ENCODE peak calls at places on chromosomes 5 and 9, in eight cellular contexts. One of them, this sample, is unnamed. For H3K9me3 and H3K4me1, the result is how much of the 10 kb centered on the place peaks cover.

GRCh38 chr5:90390933-90391332 is 18.6 kb downstream of the CETN3 start:
- DNase-seq in body of pancreas: no peak
- DNase-seq in heart right ventricle: no peak
- DNase-seq in GM23248: no peak
- DNase-seq in gastrocnemius medialis: no peak
- DNase-seq in H9: peak
- DNase-seq in aorta: no peak
- DNase-seq in CD8-positive, alpha-beta T cell: no peak
- DNase-seq in this sample: no peak

GRCh38 chr5:133261993-133262392 is 210.2 kb downstream of the HSPA4 start:
- DNase-seq in body of pancreas: peak
- DNase-seq in heart right ventricle: no peak
- DNase-seq in GM23248: no peak
- DNase-seq in gastrocnemius medialis: no peak
- DNase-seq in H9: no peak
- DNase-seq in aorta: no peak
- DNase-seq in CD8-positive, alpha-beta T cell: no peak
- DNase-seq in this sample: no peak

GRCh38 chr5:169258372-169259000 is 42.5 kb downstream of the SLIT3 start:
- DNase-seq in body of pancreas: no peak
- DNase-seq in heart right ventricle: no peak
- DNase-seq in GM23248: peak
- DNase-seq in gastrocnemius medialis: no peak
- DNase-seq in H9: no peak
- DNase-seq in aorta: no peak
- DNase-seq in CD8-positive, alpha-beta T cell: no peak
- DNase-seq in this sample: no peak

GRCh38 chr9:116939605-116940004 is 252.5 kb downstream of the TRIM32 start:
- DNase-seq in body of pancreas: no peak
- DNase-seq in heart right ventricle: no peak
- DNase-seq in GM23248: no peak
- DNase-seq in gastrocnemius medialis: no peak
- DNase-seq in H9: no peak
- DNase-seq in aorta: no peak
- DNase-seq in CD8-positive, alpha-beta T cell: no peak
- DNase-seq in this sample: no peak

GRCh38 chr5:50667079-50667652 is 729 bp downstream of the PARP8 start:
- DNase-seq in body of pancreas: peak
- DNase-seq in heart right ventricle: peak
- DNase-seq in GM23248: peak
- DNase-seq in gastrocnemius medialis: no peak
- DNase-seq in H9: peak
- DNase-seq in aorta: peak
- DNase-seq in CD8-positive, alpha-beta T cell: peak
- DNase-seq in this sample: peak

GRCh38 chr9:125805057-125805456 is 57.9 kb downstream of the PBX3 start:
- DNase-seq in body of pancreas: no peak
- DNase-seq in heart right ventricle: no peak
- DNase-seq in GM23248: peak
- DNase-seq in gastrocnemius medialis: no peak
- DNase-seq in H9: no peak
- DNase-seq in aorta: no peak
- DNase-seq in CD8-positive, alpha-beta T cell: no peak
- DNase-seq in this sample: no peak

GRCh38 chr9:128390813-128391711 is 19.9 kb downstream of the URM1 start:
- DNase-seq in body of pancreas: no peak
- DNase-seq in heart right ventricle: no peak
- DNase-seq in GM23248: no peak
- DNase-seq in gastrocnemius medialis: no peak
- DNase-seq in H9: no peak
- DNase-seq in aorta: no peak
- DNase-seq in CD8-positive, alpha-beta T cell: no peak
- DNase-seq in this sample: no peak

GRCh38 chr5:175616083-175616482 is 41.8 kb upstream of the HRH2 start:
- DNase-seq in body of pancreas: no peak
- DNase-seq in heart right ventricle: no peak
- DNase-seq in GM23248: no peak
- DNase-seq in gastrocnemius medialis: no peak
- DNase-seq in H9: no peak
- DNase-seq in aorta: no peak
- DNase-seq in CD8-positive, alpha-beta T cell: no peak
- DNase-seq in this sample: no peak

GRCh38 chr5:157518963-157519362 is 56.6 kb downstream of the ADAM19 start:
- DNase-seq in body of pancreas: no peak
- DNase-seq in heart right ventricle: no peak
- DNase-seq in GM23248: no peak
- DNase-seq in gastrocnemius medialis: no peak
- DNase-seq in H9: no peak
- DNase-seq in aorta: no peak
- DNase-seq in CD8-positive, alpha-beta T cell: no peak
- DNase-seq in this sample: no peak

GRCh38 chr5:157519579-157520253 is 55.9 kb downstream of the ADAM19 start:
- DNase-seq in body of pancreas: no peak
- DNase-seq in heart right ventricle: no peak
- DNase-seq in GM23248: no peak
- DNase-seq in gastrocnemius medialis: no peak
- DNase-seq in H9: no peak
- DNase-seq in aorta: no peak
- DNase-seq in CD8-positive, alpha-beta T cell: no peak
- DNase-seq in this sample: no peak

GRCh38 chr5:157516016-157516415 is 56.0 kb downstream of the NIPAL4 start:
- DNase-seq in body of pancreas: no peak
- DNase-seq in heart right ventricle: no peak
- DNase-seq in GM23248: peak
- DNase-seq in gastrocnemius medialis: no peak
- DNase-seq in H9: no peak
- DNase-seq in aorta: no peak
- DNase-seq in CD8-positive, alpha-beta T cell: no peak
- DNase-seq in this sample: no peak

GRCh38 chr5:157514974-157515373 is 55.0 kb downstream of the NIPAL4 start:
- DNase-seq in body of pancreas: no peak
- DNase-seq in heart right ventricle: no peak
- DNase-seq in GM23248: no peak
- DNase-seq in gastrocnemius medialis: no peak
- DNase-seq in H9: no peak
- DNase-seq in aorta: no peak
- DNase-seq in CD8-positive, alpha-beta T cell: no peak
- DNase-seq in this sample: no peak

GRCh38 chr5:157516626-157517325 is 56.8 kb downstream of the NIPAL4 start:
- DNase-seq in body of pancreas: no peak
- DNase-seq in heart right ventricle: peak
- DNase-seq in GM23248: peak
- DNase-seq in gastrocnemius medialis: peak
- DNase-seq in H9: no peak
- DNase-seq in aorta: peak
- DNase-seq in CD8-positive, alpha-beta T cell: no peak
- DNase-seq in this sample: no peak
- H3K9me3 ChIP-seq in body of pancreas: under half
- H3K9me3 ChIP-seq in heart right ventricle: under half
- H3K9me3 ChIP-seq in GM23248: under half
- H3K9me3 ChIP-seq in gastrocnemius medialis: under half
- H3K9me3 ChIP-seq in H9: under half
- H3K9me3 ChIP-seq in aorta: under half
- H3K9me3 ChIP-seq in CD8-positive, alpha-beta T cell: under half
- H3K9me3 ChIP-seq in this sample: under half

GRCh38 chr9:34994429-34995287 is 5.1 kb downstream of the DNAJB5 start:
- DNase-seq in body of pancreas: no peak
- DNase-seq in heart right ventricle: no peak
- DNase-seq in GM23248: peak
- DNase-seq in gastrocnemius medialis: peak
- DNase-seq in H9: peak
- DNase-seq in aorta: no peak
- DNase-seq in CD8-positive, alpha-beta T cell: no peak
- DNase-seq in this sample: peak

GRCh38 chr9:34995288-34996060 is 5.9 kb downstream of the DNAJB5 start:
- DNase-seq in body of pancreas: no peak
- DNase-seq in heart right ventricle: no peak
- DNase-seq in GM23248: peak
- DNase-seq in gastrocnemius medialis: peak
- DNase-seq in H9: no peak
- DNase-seq in aorta: no peak
- DNase-seq in CD8-positive, alpha-beta T cell: no peak
- DNase-seq in this sample: no peak

GRCh38 chr9:34991833-34992375 is 2.4 kb downstream of the DNAJB5 start:
- DNase-seq in body of pancreas: peak
- DNase-seq in heart right ventricle: peak
- DNase-seq in GM23248: peak
- DNase-seq in gastrocnemius medialis: peak
- DNase-seq in H9: peak
- DNase-seq in aorta: no peak
- DNase-seq in CD8-positive, alpha-beta T cell: no peak
- DNase-seq in this sample: no peak

GRCh38 chr9:34992376-34992951 is 2.9 kb downstream of the DNAJB5 start:
- DNase-seq in body of pancreas: peak
- DNase-seq in heart right ventricle: peak
- DNase-seq in GM23248: peak
- DNase-seq in gastrocnemius medialis: peak
- DNase-seq in H9: peak
- DNase-seq in aorta: peak
- DNase-seq in CD8-positive, alpha-beta T cell: no peak
- DNase-seq in this sample: no peak

GRCh38 chr9:34993502-34994428 is 4.2 kb downstream of the DNAJB5 start:
- DNase-seq in body of pancreas: peak
- DNase-seq in heart right ventricle: peak
- DNase-seq in GM23248: peak
- DNase-seq in gastrocnemius medialis: peak
- DNase-seq in H9: peak
- DNase-seq in aorta: peak
- DNase-seq in CD8-positive, alpha-beta T cell: no peak
- DNase-seq in this sample: no peak
- H3K4me1 ChIP-seq in body of pancreas: under half
- H3K4me1 ChIP-seq in heart right ventricle: under half
- H3K4me1 ChIP-seq in GM23248: half or more
- H3K4me1 ChIP-seq in gastrocnemius medialis: under half
- H3K4me1 ChIP-seq in H9: under half
- H3K4me1 ChIP-seq in aorta: under half
- H3K4me1 ChIP-seq in CD8-positive, alpha-beta T cell: under half
- H3K4me1 ChIP-seq in this sample: under half

GRCh38 chr9:102855646-102856045 is 139.5 kb upstream of the CYLC2 start:
- DNase-seq in body of pancreas: no peak
- DNase-seq in heart right ventricle: no peak
- DNase-seq in GM23248: no peak
- DNase-seq in gastrocnemius medialis: no peak
- DNase-seq in H9: no peak
- DNase-seq in aorta: no peak
- DNase-seq in CD8-positive, alpha-beta T cell: no peak
- DNase-seq in this sample: no peak
- H3K9me3 ChIP-seq in body of pancreas: under half
- H3K9me3 ChIP-seq in heart right ventricle: under half
- H3K9me3 ChIP-seq in GM23248: under half
- H3K9me3 ChIP-seq in gastrocnemius medialis: under half
- H3K9me3 ChIP-seq in H9: under half
- H3K9me3 ChIP-seq in aorta: under half
- H3K9me3 ChIP-seq in CD8-positive, alpha-beta T cell: under half
- H3K9me3 ChIP-seq in this sample: under half

GRCh38 chr5:1298067-1298551 is 3.2 kb upstream of the TERT start:
- DNase-seq in body of pancreas: no peak
- DNase-seq in heart right ventricle: no peak
- DNase-seq in GM23248: no peak
- DNase-seq in gastrocnemius medialis: no peak
- DNase-seq in H9: no peak
- DNase-seq in aorta: peak
- DNase-seq in CD8-positive, alpha-beta T cell: no peak
- DNase-seq in this sample: no peak
- H3K4me1 ChIP-seq in body of pancreas: under half
- H3K4me1 ChIP-seq in heart right ventricle: under half
- H3K4me1 ChIP-seq in GM23248: under half
- H3K4me1 ChIP-seq in gastrocnemius medialis: under half
- H3K4me1 ChIP-seq in H9: under half
- H3K4me1 ChIP-seq in aorta: under half
- H3K4me1 ChIP-seq in CD8-positive, alpha-beta T cell: under half
- H3K4me1 ChIP-seq in this sample: under half

DNA sequence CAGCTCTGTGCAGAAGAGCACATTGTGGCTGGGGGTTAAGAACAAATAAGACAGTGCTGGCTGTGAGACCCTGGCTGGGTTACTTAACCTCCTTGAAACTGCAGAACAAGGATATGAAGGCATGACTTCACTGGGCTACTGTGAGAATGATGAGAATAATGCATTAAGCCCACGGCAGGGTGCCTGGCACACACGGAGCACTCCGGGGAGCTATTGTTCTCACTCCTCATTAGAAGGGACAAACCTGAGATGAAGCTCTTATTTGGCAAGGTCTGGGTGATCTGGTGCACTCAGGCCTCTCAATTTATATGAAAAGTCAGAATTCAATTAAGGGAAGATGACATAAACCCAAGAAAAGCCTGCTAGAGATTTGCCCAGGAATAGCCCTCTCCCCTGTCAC is 102.3 kb downstream of the COL23A1 start:
- DNase-seq in body of pancreas: no peak
- DNase-seq in heart right ventricle: no peak
- DNase-seq in GM23248: no peak
- DNase-seq in gastrocnemius medialis: no peak
- DNase-seq in H9: no peak
- DNase-seq in aorta: no peak
- DNase-seq in CD8-positive, alpha-beta T cell: no peak
- DNase-seq in this sample: no peak
- H3K9me3 ChIP-seq in body of pancreas: under half
- H3K9me3 ChIP-seq in heart right ventricle: under half
- H3K9me3 ChIP-seq in GM23248: under half
- H3K9me3 ChIP-seq in gastrocnemius medialis: under half
- H3K9me3 ChIP-seq in H9: under half
- H3K9me3 ChIP-seq in aorta: under half
- H3K9me3 ChIP-seq in CD8-positive, alpha-beta T cell: under half
- H3K9me3 ChIP-seq in this sample: under half